ENCODE peak calls at places on chromosomes 16 and 17, in nine cellular contexts. Q is colonic mucosa, A is AG10803, D is A673, C is psoas muscle, O is cardiac muscle cell, S is IMR-90, R is BE2C, L is mammary epithelial cell. E is an unnamed sample.

GRCh38 chr17:80175411-80175810 is 5.6 kb downstream of the CARD14 start:
- DNase-seq in Q (no peak), A (peak), D (no peak), C (no peak), O (peak), S (no peak), R (no peak), L (no peak), E (no peak)

GRCh38 chr17:80485846-80486245 is 9.4 kb upstream of the NPTX1 start:
- DNase-seq in Q (no peak), A (no peak), D (no peak), C (no peak), O (no peak), S (no peak), R (peak), L (no peak), E (no peak)

GRCh38 chr17:6914711-6915110 is 81.1 kb upstream of the ALOX12 start:
- DNase-seq in Q (no peak), A (no peak), D (peak), C (no peak), O (no peak), S (peak), R (no peak), L (no peak), E (peak)

GRCh38 chr17:75707096-75707720 is 14.1 kb upstream of the ITGB4 start:
- DNase-seq in Q (no peak), A (no peak), D (no peak), C (no peak), O (no peak), S (no peak), R (no peak), L (peak), E (peak)

GRCh38 chr16:77898671-77899211 is 110.4 kb downstream of the VAT1L start:
- DNase-seq in Q (no peak), A (peak), D (no peak), C (no peak), O (no peak), S (peak), R (no peak), L (no peak), E (peak)

GRCh38 chr17:14205992-14206461 is 30.6 kb downstream of the CDRT15 start:
- DNase-seq in Q (peak), A (no peak), D (no peak), C (peak), O (no peak), S (no peak), R (no peak), L (peak), E (no peak)

GRCh38 chr16:80819988-80820387 is 15.6 kb upstream of the CDYL2 start:
- DNase-seq in Q (no peak), A (no peak), D (no peak), C (no peak), O (no peak), S (no peak), R (no peak), L (no peak), E (no peak)

GRCh38 chr17:79841369-79842135 is 2.3 kb upstream of the CBX4 start:
- DNase-seq in Q (no peak), A (no peak), D (no peak), C (no peak), O (no peak), S (no peak), R (no peak), L (no peak), E (no peak)

GRCh38 chr16:89523680-89524344 is 15.6 kb downstream of the SPG7 start:
- DNase-seq in Q (no peak), A (no peak), D (no peak), C (no peak), O (no peak), S (no peak), R (no peak), L (no peak), E (no peak)
- H3K4me3 ChIP-seq in Q (no peak), A (no peak), D (no peak), C (no peak), O (no peak), S (no peak), R (no peak), L (no peak), E (no peak)

GRCh38 chr16:56019274-56019673 is 144.1 kb upstream of the CES5A start:
- DNase-seq in Q (no peak), A (no peak), D (no peak), C (no peak), O (no peak), S (no peak), R (peak), L (no peak), E (no peak)
- TF ChIP-seq CTCF in Q (no peak), A (no peak), D (no peak), C (no peak), O (no peak), S (no peak), R (no peak), L (no peak), E (no peak)

GRCh38 chr17:8736796-8737195 is 7.8 kb downstream of the CCDC42 start:
- DNase-seq in Q (no peak), A (no peak), D (no peak), C (no peak), O (no peak), S (no peak), R (no peak), L (no peak), E (no peak)

GRCh38 chr17:8734876-8735275 is 9.8 kb downstream of the CCDC42 start:
- DNase-seq in Q (no peak), A (no peak), D (no peak), C (no peak), O (no peak), S (no peak), R (no peak), L (no peak), E (no peak)

GRCh38 chr17:8739104-8739503 is 5.5 kb downstream of the CCDC42 start:
- DNase-seq in Q (no peak), A (no peak), D (no peak), C (no peak), O (peak), S (no peak), R (no peak), L (no peak), E (no peak)

GRCh38 chr17:8735336-8735939 is 9.2 kb downstream of the CCDC42 start:
- DNase-seq in Q (no peak), A (no peak), D (no peak), C (no peak), O (no peak), S (no peak), R (no peak), L (no peak), E (no peak)

GRCh38 chr17:8736362-8736761 is 8.3 kb downstream of the CCDC42 start:
- DNase-seq in Q (no peak), A (no peak), D (no peak), C (no peak), O (no peak), S (no peak), R (no peak), L (no peak), E (no peak)
- H3K4me3 ChIP-seq in Q (no peak), A (no peak), D (no peak), C (no peak), O (no peak), S (no peak), R (no peak), L (no peak), E (no peak)

DNA sequence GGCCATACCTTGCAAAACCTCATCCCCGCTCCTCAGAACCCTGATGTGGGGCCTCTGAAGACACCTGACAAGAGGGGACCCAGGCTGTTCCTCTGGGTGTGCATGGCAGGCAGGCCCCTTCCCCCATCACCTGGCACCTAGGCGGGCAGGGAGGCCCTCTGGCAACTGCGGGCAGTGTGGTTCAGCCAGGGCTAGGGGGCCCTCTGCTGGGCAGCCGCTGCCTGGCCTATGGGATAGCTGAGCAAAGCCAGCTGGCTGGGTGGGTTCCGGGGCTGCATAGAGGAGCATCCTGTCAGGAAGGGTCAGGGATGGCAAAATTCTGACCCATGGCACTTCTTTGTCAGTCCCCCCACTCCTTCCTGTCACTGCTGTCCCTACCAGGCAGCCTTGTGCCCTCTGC is 228.7 kb upstream of the ASIC2 start:
- DNase-seq in Q (peak), A (no peak), D (peak), C (no peak), O (peak), S (no peak), R (peak), L (no peak), E (peak)
- TF ChIP-seq CTCF in Q (no peak), A (no peak), D (peak), C (no peak), O (peak), S (no peak), R (peak), L (no peak), E (peak)

DNA sequence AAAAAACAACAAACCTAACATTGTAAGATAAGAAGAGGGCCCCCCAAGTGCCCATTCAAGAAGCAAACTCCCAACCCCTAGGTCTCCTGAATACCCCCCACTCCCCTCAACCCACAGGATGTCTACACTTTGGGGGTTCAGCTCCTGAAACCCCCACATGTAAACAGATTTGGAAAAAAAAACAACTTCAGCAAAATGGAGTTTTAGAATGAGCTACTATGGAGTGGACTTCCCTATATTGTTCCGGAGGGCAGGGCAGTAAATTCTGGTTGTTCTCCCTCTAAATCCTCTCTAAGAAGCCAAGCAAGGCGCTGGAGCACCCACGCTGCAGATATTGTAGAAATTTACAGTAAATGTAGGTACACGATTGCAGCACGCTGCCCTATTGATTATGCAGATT is 8.5 kb upstream of the ZFHX3 start:
- DNase-seq in Q (no peak), A (no peak), D (no peak), C (no peak), O (no peak), S (no peak), R (no peak), L (no peak), E (no peak)
- H3K4me3 ChIP-seq in Q (no peak), A (peak), D (peak), C (peak), O (peak), S (peak), R (peak), L (no peak), E (peak)

GRCh38 chr17:38731526-38732294 is 1.6 kb downstream of the CISD3 start:
- DNase-seq in Q (peak), A (no peak), D (no peak), C (no peak), O (no peak), S (no peak), R (no peak), L (no peak), E (no peak)
- TF ChIP-seq CTCF in Q (no peak), A (no peak), D (no peak), C (no peak), O (no peak), S (no peak), R (no peak), L (no peak), E (no peak)